ENCODE peak calls at places on chromosomes 2 and 18, in five cellular contexts. One of them, this sample, is unnamed.

GRCh38 chr18:35143615-35144596 is 96.9 kb upstream of the ZNF397 start:
- DNase-seq in right atrium auricular region: no peak
- DNase-seq in BJ: no peak
- DNase-seq in transverse colon: peak; percentile 53
- DNase-seq in mammary epithelial cell: peak; percentile 27
- DNase-seq in this sample: peak; percentile 15

GRCh38 chr2:25274868-25275574 is 66.7 kb downstream of the DNMT3A start:
- DNase-seq in right atrium auricular region: no peak
- DNase-seq in transverse colon: no peak
- DNase-seq in BJ: no peak
- DNase-seq in mammary epithelial cell: no peak
- DNase-seq in this sample: no peak

GRCh38 chr18:75638223-75638596 is 210.7 kb upstream of the SMIM21 start:
- DNase-seq in mammary epithelial cell: peak; percentile 31
- DNase-seq in right atrium auricular region: no peak
- DNase-seq in BJ: peak; percentile 44
- DNase-seq in transverse colon: no peak
- DNase-seq in this sample: peak; percentile 33

GRCh38 chr2:36087344-36087743 is 268.2 kb upstream of the CRIM1 start:
- DNase-seq in BJ: no peak
- DNase-seq in mammary epithelial cell: no peak
- DNase-seq in right atrium auricular region: no peak
- DNase-seq in transverse colon: no peak
- DNase-seq in this sample: no peak

GRCh38 chr2:225274751-225275150 is 124.8 kb upstream of the NYAP2 start:
- DNase-seq in transverse colon: no peak
- DNase-seq in right atrium auricular region: no peak
- DNase-seq in mammary epithelial cell: peak; percentile 44
- DNase-seq in BJ: no peak
- DNase-seq in this sample: peak; percentile 64

GRCh38 chr2:236782938-236783337 is 213.3 kb downstream of the ACKR3 start:
- DNase-seq in BJ: no peak
- DNase-seq in transverse colon: no peak
- DNase-seq in mammary epithelial cell: no peak
- DNase-seq in right atrium auricular region: no peak
- DNase-seq in this sample: no peak

GRCh38 chr2:9288681-9289338 is 82.2 kb downstream of the ASAP2 start:
- DNase-seq in transverse colon: no peak
- DNase-seq in right atrium auricular region: no peak
- DNase-seq in mammary epithelial cell: peak; percentile 44
- DNase-seq in BJ: no peak
- DNase-seq in this sample: peak; percentile 22

GRCh38 chr18:31398191-31398590 is 21.6 kb downstream of the DSG4 start:
- DNase-seq in mammary epithelial cell: no peak
- DNase-seq in right atrium auricular region: no peak
- DNase-seq in BJ: no peak
- DNase-seq in transverse colon: no peak
- DNase-seq in this sample: no peak

GRCh38 chr18:43620936-43621335 is 343.6 kb upstream of the SYT4 start:
- DNase-seq in BJ: no peak
- DNase-seq in transverse colon: no peak
- DNase-seq in right atrium auricular region: no peak
- DNase-seq in mammary epithelial cell: peak; percentile 20
- DNase-seq in this sample: no peak

GRCh38 chr2:9675369-9676351 is 44.9 kb upstream of the YWHAQ start:
- DNase-seq in mammary epithelial cell: peak; percentile 91
- DNase-seq in right atrium auricular region: no peak
- DNase-seq in BJ: peak; percentile 95
- DNase-seq in transverse colon: no peak
- DNase-seq in this sample: peak; percentile 61

GRCh38 chr2:45777996-45778719 is 126.7 kb downstream of the PRKCE start:
- DNase-seq in transverse colon: no peak
- DNase-seq in BJ: no peak
- DNase-seq in right atrium auricular region: no peak
- DNase-seq in mammary epithelial cell: no peak
- DNase-seq in this sample: no peak

GRCh38 chr2:45494275-45494977 is 116.6 kb downstream of the SRBD1 start:
- DNase-seq in mammary epithelial cell: peak; percentile 33
- DNase-seq in transverse colon: no peak
- DNase-seq in right atrium auricular region: no peak
- DNase-seq in BJ: no peak
- DNase-seq in this sample: no peak

GRCh38 chr2:37456479-37456878 is 112.0 kb downstream of the QPCT start:
- DNase-seq in transverse colon: no peak
- DNase-seq in BJ: no peak
- DNase-seq in right atrium auricular region: no peak
- DNase-seq in mammary epithelial cell: no peak
- DNase-seq in this sample: peak; percentile 55

GRCh38 chr18:53745228-53745967 is 479.1 kb downstream of the MBD2 start:
- DNase-seq in mammary epithelial cell: peak; percentile 57
- DNase-seq in BJ: no peak
- DNase-seq in transverse colon: no peak
- DNase-seq in right atrium auricular region: no peak
- DNase-seq in this sample: no peak

GRCh38 chr18:34158881-34159690 is 65.6 kb downstream of the NOL4 start:
- DNase-seq in BJ: no peak
- DNase-seq in right atrium auricular region: no peak
- DNase-seq in transverse colon: no peak
- DNase-seq in mammary epithelial cell: no peak
- DNase-seq in this sample: peak; percentile 1

GRCh38 chr18:3903341-3903740 is 453.4 kb downstream of the TGIF1 start:
- DNase-seq in transverse colon: no peak
- DNase-seq in mammary epithelial cell: peak; percentile 87
- DNase-seq in BJ: peak; percentile 75
- DNase-seq in right atrium auricular region: no peak
- DNase-seq in this sample: peak; percentile 10

GRCh38 chr2:170180031-170180566 is 2.2 kb downstream of the MYO3B start:
- DNase-seq in mammary epithelial cell: no peak
- DNase-seq in transverse colon: no peak
- DNase-seq in BJ: no peak
- DNase-seq in right atrium auricular region: no peak
- DNase-seq in this sample: no peak
- H3K4me3 ChIP-seq in mammary epithelial cell: no peak overlapping the region
- H3K4me3 ChIP-seq in transverse colon: no peak overlapping the region
- H3K4me3 ChIP-seq in BJ: no peak overlapping the region
- H3K4me3 ChIP-seq in right atrium auricular region: no peak overlapping the region
- H3K4me3 ChIP-seq in this sample: no peak overlapping the region

DNA sequence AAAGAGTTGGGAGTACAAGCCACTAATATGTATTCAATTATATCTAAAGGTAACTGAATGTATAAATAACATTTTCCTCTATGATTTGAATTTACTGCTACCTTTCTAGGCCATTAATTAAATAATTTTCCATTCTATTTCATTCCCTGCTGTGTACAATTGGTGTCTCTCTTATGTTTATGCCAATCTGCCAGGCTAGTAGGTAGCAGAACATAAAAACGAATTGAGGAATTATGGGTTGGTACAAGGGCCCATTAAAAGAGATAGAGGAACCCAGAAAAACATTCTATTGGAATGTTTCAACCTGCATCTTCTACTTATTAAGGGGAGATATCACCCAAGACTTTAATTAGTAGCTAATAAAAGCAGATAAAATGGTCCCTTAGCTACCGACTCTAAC is 32.2 kb downstream of the AKAIN1 start:
- DNase-seq in transverse colon: no peak
- DNase-seq in BJ: no peak
- DNase-seq in right atrium auricular region: no peak
- DNase-seq in mammary epithelial cell: no peak
- DNase-seq in this sample: no peak
- H3K27me3 ChIP-seq in transverse colon: no peaks in the 10 kb centered on the region
- H3K27me3 ChIP-seq in BJ: no peaks in the 10 kb centered on the region
- H3K27me3 ChIP-seq in right atrium auricular region: no peaks in the 10 kb centered on the region
- H3K27me3 ChIP-seq in mammary epithelial cell: no peaks in the 10 kb centered on the region
- H3K27me3 ChIP-seq in this sample: no peaks in the 10 kb centered on the region

DNA sequence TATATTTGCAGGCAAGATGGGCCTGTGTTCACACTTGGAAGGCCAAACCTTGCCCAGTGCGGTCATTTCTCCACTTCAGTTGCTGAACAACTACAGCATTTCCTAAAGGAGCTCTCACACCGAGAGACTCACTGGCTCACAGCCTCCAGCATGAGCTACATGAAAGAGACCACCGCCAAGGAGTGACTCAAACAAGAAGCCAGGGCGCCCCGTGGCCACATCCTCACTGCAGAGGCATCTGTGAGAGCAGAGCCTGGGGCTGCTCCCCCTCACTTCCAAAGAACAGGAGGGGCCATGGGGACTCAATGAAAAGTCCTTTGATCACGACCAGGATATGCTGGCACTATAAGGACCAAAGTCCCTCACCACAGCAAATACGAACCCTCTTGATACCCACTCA is 50.0 kb downstream of the TMEM163 start:
- DNase-seq in BJ: no peak
- DNase-seq in mammary epithelial cell: no peak
- DNase-seq in transverse colon: peak; percentile 20
- DNase-seq in right atrium auricular region: no peak
- DNase-seq in this sample: peak; percentile 43
- H3K4me3 ChIP-seq in BJ: no peak overlapping the region
- H3K4me3 ChIP-seq in mammary epithelial cell: no peak overlapping the region
- H3K4me3 ChIP-seq in transverse colon: no peak overlapping the region
- H3K4me3 ChIP-seq in right atrium auricular region: no peak overlapping the region
- H3K4me3 ChIP-seq in this sample: no peak overlapping the region

GRCh38 chr2:216694826-216695217 is 527 bp downstream of the IGFBP5 start:
- DNase-seq in mammary epithelial cell: no peak
- DNase-seq in transverse colon: no peak
- DNase-seq in BJ: no peak
- DNase-seq in right atrium auricular region: no peak
- DNase-seq in this sample: no peak
- H3K27me3 ChIP-seq in mammary epithelial cell: peaks cover 4% of the 10 kb centered on the region
- H3K27me3 ChIP-seq in transverse colon: peaks cover 85% of the 10 kb centered on the region
- H3K27me3 ChIP-seq in BJ: no peaks in the 10 kb centered on the region
- H3K27me3 ChIP-seq in right atrium auricular region: no peaks in the 10 kb centered on the region
- H3K27me3 ChIP-seq in this sample: peaks cover 15% of the 10 kb centered on the region

This sample was measured in MG63.